ENCODE peak calls at places on chromosome 20, in seven cellular contexts. One of them, this sample, is unnamed.

GRCh38 chr20:51473256-51473655 is 69.3 kb downstream of the NFATC2 start:
- DNase-seq in stimulated activated CD4-positive, alpha-beta T cell treated with anti-CD3 and anti-CD28 coated beads, TNF-alpha, amount 100 ng/mL, for 24 hours: no peak
- DNase-seq in SW480: no peak
- DNase-seq in cardiac fibroblast: no peak
- DNase-seq in left cardiac atrium: no peak
- DNase-seq in GM06990: no peak
- DNase-seq in left colon: no peak
- DNase-seq in this sample: no peak

GRCh38 chr20:17023811-17024210 is 203.0 kb upstream of the PCSK2 start:
- DNase-seq in SW480: peak
- DNase-seq in left colon: no peak
- DNase-seq in GM06990: no peak
- DNase-seq in left cardiac atrium: no peak
- DNase-seq in stimulated activated CD4-positive, alpha-beta T cell treated with anti-CD3 and anti-CD28 coated beads, TNF-alpha, amount 100 ng/mL, for 24 hours: no peak
- DNase-seq in cardiac fibroblast: no peak
- DNase-seq in this sample: no peak

GRCh38 chr20:58129736-58130135 is 98.7 kb downstream of the ANKRD60 start:
- DNase-seq in GM06990: no peak
- DNase-seq in left cardiac atrium: no peak
- DNase-seq in SW480: peak
- DNase-seq in cardiac fibroblast: no peak
- DNase-seq in stimulated activated CD4-positive, alpha-beta T cell treated with anti-CD3 and anti-CD28 coated beads, TNF-alpha, amount 100 ng/mL, for 24 hours: no peak
- DNase-seq in left colon: no peak
- DNase-seq in this sample: no peak

GRCh38 chr20:13930246-13930645 is 60.2 kb downstream of the SEL1L2 start:
- DNase-seq in left colon: no peak
- DNase-seq in GM06990: no peak
- DNase-seq in cardiac fibroblast: no peak
- DNase-seq in stimulated activated CD4-positive, alpha-beta T cell treated with anti-CD3 and anti-CD28 coated beads, TNF-alpha, amount 100 ng/mL, for 24 hours: no peak
- DNase-seq in left cardiac atrium: no peak
- DNase-seq in SW480: peak
- DNase-seq in this sample: no peak

GRCh38 chr20:35831029-35831428 is 59.2 kb downstream of the PHF20 start:
- DNase-seq in SW480: no peak
- DNase-seq in GM06990: no peak
- DNase-seq in left cardiac atrium: no peak
- DNase-seq in cardiac fibroblast: peak
- DNase-seq in left colon: no peak
- DNase-seq in stimulated activated CD4-positive, alpha-beta T cell treated with anti-CD3 and anti-CD28 coated beads, TNF-alpha, amount 100 ng/mL, for 24 hours: no peak
- DNase-seq in this sample: no peak

GRCh38 chr20:41454250-41454649 is 87.6 kb upstream of the EMILIN3 start:
- DNase-seq in left cardiac atrium: no peak
- DNase-seq in left colon: no peak
- DNase-seq in stimulated activated CD4-positive, alpha-beta T cell treated with anti-CD3 and anti-CD28 coated beads, TNF-alpha, amount 100 ng/mL, for 24 hours: no peak
- DNase-seq in SW480: no peak
- DNase-seq in GM06990: no peak
- DNase-seq in cardiac fibroblast: no peak
- DNase-seq in this sample: no peak

GRCh38 chr20:40464731-40465208 is 224.3 kb downstream of the MAFB start:
- DNase-seq in GM06990: no peak
- DNase-seq in stimulated activated CD4-positive, alpha-beta T cell treated with anti-CD3 and anti-CD28 coated beads, TNF-alpha, amount 100 ng/mL, for 24 hours: no peak
- DNase-seq in SW480: no peak
- DNase-seq in left colon: no peak
- DNase-seq in cardiac fibroblast: no peak
- DNase-seq in left cardiac atrium: no peak
- DNase-seq in this sample: no peak

GRCh38 chr20:23205656-23206055 is 119.5 kb upstream of the CD93 start:
- DNase-seq in SW480: no peak
- DNase-seq in cardiac fibroblast: peak
- DNase-seq in GM06990: no peak
- DNase-seq in stimulated activated CD4-positive, alpha-beta T cell treated with anti-CD3 and anti-CD28 coated beads, TNF-alpha, amount 100 ng/mL, for 24 hours: no peak
- DNase-seq in left colon: peak
- DNase-seq in left cardiac atrium: peak
- DNase-seq in this sample: no peak

GRCh38 chr20:4814696-4815252 is 93.1 kb downstream of the PRND start:
- DNase-seq in stimulated activated CD4-positive, alpha-beta T cell treated with anti-CD3 and anti-CD28 coated beads, TNF-alpha, amount 100 ng/mL, for 24 hours: peak
- DNase-seq in SW480: no peak
- DNase-seq in left colon: peak
- DNase-seq in GM06990: peak
- DNase-seq in cardiac fibroblast: no peak
- DNase-seq in left cardiac atrium: peak
- DNase-seq in this sample: peak

GRCh38 chr20:25025986-25026605 is 31.8 kb downstream of the ACSS1 start:
- DNase-seq in left cardiac atrium: peak
- DNase-seq in stimulated activated CD4-positive, alpha-beta T cell treated with anti-CD3 and anti-CD28 coated beads, TNF-alpha, amount 100 ng/mL, for 24 hours: no peak
- DNase-seq in left colon: peak
- DNase-seq in cardiac fibroblast: no peak
- DNase-seq in GM06990: no peak
- DNase-seq in SW480: no peak
- DNase-seq in this sample: peak

GRCh38 chr20:31972481-31973386 is 4.8 kb downstream of the XKR7 start:
- DNase-seq in SW480: no peak
- DNase-seq in cardiac fibroblast: peak
- DNase-seq in left cardiac atrium: no peak
- DNase-seq in left colon: no peak
- DNase-seq in GM06990: no peak
- DNase-seq in stimulated activated CD4-positive, alpha-beta T cell treated with anti-CD3 and anti-CD28 coated beads, TNF-alpha, amount 100 ng/mL, for 24 hours: no peak
- DNase-seq in this sample: no peak

GRCh38 chr20:63695419-63696310 is 787 bp upstream of the TNFRSF6B start:
- DNase-seq in left colon: no peak
- DNase-seq in left cardiac atrium: peak
- DNase-seq in stimulated activated CD4-positive, alpha-beta T cell treated with anti-CD3 and anti-CD28 coated beads, TNF-alpha, amount 100 ng/mL, for 24 hours: no peak
- DNase-seq in cardiac fibroblast: no peak
- DNase-seq in GM06990: no peak
- DNase-seq in SW480: no peak
- DNase-seq in this sample: no peak

GRCh38 chr20:48096212-48096875 is 311.1 kb upstream of the SULF2 start:
- DNase-seq in cardiac fibroblast: no peak
- DNase-seq in left cardiac atrium: no peak
- DNase-seq in SW480: no peak
- DNase-seq in stimulated activated CD4-positive, alpha-beta T cell treated with anti-CD3 and anti-CD28 coated beads, TNF-alpha, amount 100 ng/mL, for 24 hours: no peak
- DNase-seq in GM06990: no peak
- DNase-seq in left colon: no peak
- DNase-seq in this sample: no peak

GRCh38 chr20:4088766-4089165 is 73.4 kb upstream of the RNF24 start:
- DNase-seq in left colon: no peak
- DNase-seq in cardiac fibroblast: no peak
- DNase-seq in GM06990: no peak
- DNase-seq in SW480: no peak
- DNase-seq in stimulated activated CD4-positive, alpha-beta T cell treated with anti-CD3 and anti-CD28 coated beads, TNF-alpha, amount 100 ng/mL, for 24 hours: no peak
- DNase-seq in left cardiac atrium: no peak
- DNase-seq in this sample: no peak

GRCh38 chr20:62487125-62487524 is 11.3 kb upstream of the GATA5 start:
- DNase-seq in GM06990: no peak
- DNase-seq in SW480: no peak
- DNase-seq in stimulated activated CD4-positive, alpha-beta T cell treated with anti-CD3 and anti-CD28 coated beads, TNF-alpha, amount 100 ng/mL, for 24 hours: no peak
- DNase-seq in left colon: no peak
- DNase-seq in cardiac fibroblast: no peak
- DNase-seq in left cardiac atrium: no peak
- DNase-seq in this sample: no peak

GRCh38 chr20:4472906-4473305 is 248.8 kb upstream of the PRND start:
- DNase-seq in GM06990: no peak
- DNase-seq in cardiac fibroblast: peak
- DNase-seq in left colon: no peak
- DNase-seq in stimulated activated CD4-positive, alpha-beta T cell treated with anti-CD3 and anti-CD28 coated beads, TNF-alpha, amount 100 ng/mL, for 24 hours: no peak
- DNase-seq in SW480: no peak
- DNase-seq in left cardiac atrium: no peak
- DNase-seq in this sample: no peak

GRCh38 chr20:48609491-48609978 is 218.3 kb downstream of the PREX1 start:
- DNase-seq in left cardiac atrium: no peak
- DNase-seq in GM06990: peak
- DNase-seq in cardiac fibroblast: no peak
- DNase-seq in SW480: no peak
- DNase-seq in stimulated activated CD4-positive, alpha-beta T cell treated with anti-CD3 and anti-CD28 coated beads, TNF-alpha, amount 100 ng/mL, for 24 hours: no peak
- DNase-seq in left colon: peak
- DNase-seq in this sample: no peak

GRCh38 chr20:1702855-1703254 is 45.3 kb upstream of the SIRPG start:
- DNase-seq in left cardiac atrium: no peak
- DNase-seq in left colon: no peak
- DNase-seq in stimulated activated CD4-positive, alpha-beta T cell treated with anti-CD3 and anti-CD28 coated beads, TNF-alpha, amount 100 ng/mL, for 24 hours: no peak
- DNase-seq in cardiac fibroblast: no peak
- DNase-seq in SW480: no peak
- DNase-seq in GM06990: no peak
- DNase-seq in this sample: no peak

This sample was measured in Kasumi-1.